ENCODE peak calls at places on chromosome 14, in six cellular contexts. C is A549, H is fibroblast of lung, F is psoas muscle, R is HepG2, P is PC-3. M is an unnamed sample.

GRCh38 chr14:64732536-64733120 is 28.4 kb downstream of the PLEKHG3 start:
- DNase-seq in P (no peak), H (no peak), C (no peak), F (peak), R (no peak), M (no peak)

GRCh38 chr14:71235865-71236264 is 328.6 kb downstream of the PCNX1 start:
- DNase-seq in R (no peak), H (peak), F (no peak), C (no peak), P (no peak), M (peak)

GRCh38 chr14:80554139-80554538 is 342.8 kb upstream of the DIO2 start:
- DNase-seq in R (no peak), H (peak), P (no peak), C (no peak), F (no peak), M (no peak)

GRCh38 chr14:100105357-100106169 is 40.3 kb downstream of the EVL start:
- DNase-seq in R (no peak), P (no peak), H (no peak), F (no peak), C (no peak), M (no peak)

GRCh38 chr14:74856366-74856765 is 19.6 kb downstream of the PROX2 start:
- DNase-seq in H (no peak), F (no peak), P (no peak), C (no peak), R (no peak), M (no peak)

GRCh38 chr14:68718033-68718725 is 74.7 kb downstream of the ZFP36L1 start:
- DNase-seq in C (peak), P (peak), R (no peak), F (no peak), H (no peak), M (no peak)

GRCh38 chr14:68695326-68695768 is 97.5 kb downstream of the ZFP36L1 start:
- DNase-seq in H (peak), F (peak), P (peak), R (peak), C (peak), M (peak)

GRCh38 chr14:26966942-26967341 is 369.1 kb upstream of the NOVA1 start:
- DNase-seq in H (peak), R (no peak), F (peak), C (peak), P (peak), M (no peak)

GRCh38 chr14:78798757-78799156 is 628.6 kb downstream of the NRXN3 start:
- DNase-seq in R (no peak), F (no peak), H (no peak), P (no peak), C (no peak), M (no peak)

GRCh38 chr14:26191666-26192065 is 406.2 kb downstream of the NOVA1 start:
- DNase-seq in C (no peak), F (no peak), R (no peak), H (peak), P (no peak), M (no peak)

GRCh38 chr14:33851931-33852330 is 98.9 kb downstream of the EGLN3 start:
- DNase-seq in F (no peak), P (no peak), C (no peak), H (no peak), R (no peak), M (no peak)

GRCh38 chr14:76926521-76927251 is 100.5 kb downstream of the LRRC74A start:
- DNase-seq in F (peak), H (peak), R (no peak), C (no peak), P (no peak), M (no peak)

GRCh38 chr14:61466249-61466904 is 145.0 kb downstream of the PRKCH start:
- DNase-seq in H (peak), C (peak), F (peak), R (peak), P (peak), M (peak)

GRCh38 chr14:89252887-89253532 is 164.0 kb downstream of the FOXN3 start:
- DNase-seq in R (no peak), C (peak), H (no peak), F (peak), P (no peak), M (no peak)

GRCh38 chr14:90900712-90901111 is 84.5 kb upstream of the TTC7B start:
- DNase-seq in P (peak), H (no peak), R (no peak), F (no peak), C (no peak), M (no peak)

GRCh38 chr14:93825235-93825553 is 36.9 kb upstream of the PRIMA1 start:
- DNase-seq in C (no peak), P (no peak), R (no peak), F (no peak), H (no peak), M (no peak)

GRCh38 chr14:51188566-51189185 is 51.4 kb upstream of the TMX1 start:
- DNase-seq in R (no peak), H (peak), C (no peak), F (no peak), P (peak), M (no peak)
- TF ChIP-seq CTCF in R (no peak), H (no peak), C (no peak), F (no peak), P (no peak), M (no peak)

DNA sequence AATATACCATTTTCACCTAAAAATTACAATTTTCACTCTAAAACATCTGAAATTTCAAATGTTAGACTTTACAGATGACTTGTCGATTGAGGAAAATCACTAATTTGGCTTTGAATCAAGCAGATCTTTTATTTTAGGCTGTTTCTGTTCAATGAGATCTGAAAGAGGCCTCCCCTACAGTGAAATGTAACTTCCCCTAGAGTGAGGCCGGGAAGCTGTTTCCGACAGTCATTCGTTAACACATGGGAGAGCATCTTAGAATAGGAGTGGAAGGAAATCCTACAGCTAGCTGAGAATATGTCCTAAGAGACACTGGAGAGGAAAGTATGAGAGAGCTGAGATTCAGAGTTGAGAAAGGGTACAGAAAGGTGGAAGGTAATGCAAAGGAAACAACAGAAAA is 5.7 kb upstream of the C14orf93 start:
- DNase-seq in F (no peak), P (no peak), C (no peak), H (no peak), R (no peak), M (no peak)
- H3K27ac ChIP-seq in F (no peak), P (no peak), C (no peak), H (no peak), R (no peak), M (no peak)

GRCh38 chr14:85580536-85581165 is 50.7 kb downstream of the FLRT2 start:
- DNase-seq in R (no peak), P (no peak), C (no peak), F (no peak), H (peak), M (no peak)
- H3K4me3 ChIP-seq in R (no peak), P (no peak), C (no peak), F (no peak), H (no peak), M (no peak)

DNA sequence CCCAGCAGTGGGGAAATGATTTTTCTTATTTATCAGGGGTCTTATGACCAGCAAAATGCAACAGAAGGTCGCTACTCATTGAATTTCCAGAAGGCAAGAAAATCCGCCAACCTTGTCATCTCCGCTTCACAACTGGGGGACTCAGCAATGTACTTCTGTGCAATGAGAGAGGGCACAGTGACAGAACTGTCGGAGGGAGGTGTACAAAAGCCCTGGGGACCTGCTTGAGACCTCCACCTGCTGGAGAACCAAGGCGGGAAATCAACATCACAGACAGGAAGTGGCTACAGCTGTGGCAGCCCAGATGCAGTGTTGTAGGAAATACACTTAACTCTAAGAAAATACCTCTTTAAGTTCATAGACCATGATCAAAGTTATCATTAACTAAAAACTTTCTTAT is 250.9 kb upstream of the OR4E1 start:
- DNase-seq in R (no peak), P (no peak), H (no peak), C (no peak), F (no peak), M (no peak)
- TF ChIP-seq CTCF in R (peak), P (no peak), H (no peak), C (no peak), F (no peak), M (no peak)

M was measured in thoracic aorta.